ENCODE peak calls at places on chromosomes 3 and 15, in six cellular contexts. J is EH; B is CD8-positive, alpha-beta memory T cell; O is GM12892; Z is ELR; L is fibroblast of the aortic adventitia. N is an unnamed sample.

GRCh38 chr15:73361331-73361730 is 7.4 kb downstream of the HCN4 start:
- DNase-seq in Z (no peak), B (no peak), J (no peak), L (no peak), O (no peak), N (no peak)

GRCh38 chr3:11847607-11848006 is 922 bp upstream of the TAMM41 start:
- DNase-seq in O (no peak), L (no peak), J (no peak), B (no peak), Z (no peak), N (no peak)

GRCh38 chr3:193879099-193879863 is 256.7 kb upstream of the HES1 start:
- DNase-seq in J (no peak), O (no peak), L (no peak), B (no peak), Z (no peak), N (no peak)

GRCh38 chr3:40096561-40097506 is 212.7 kb upstream of the EIF1B start:
- DNase-seq in J (peak), O (no peak), L (peak), B (no peak), Z (no peak), N (peak)

GRCh38 chr3:41162981-41163380 is 36.3 kb upstream of the CTNNB1 start:
- DNase-seq in J (no peak), L (no peak), B (no peak), Z (no peak), O (no peak), N (no peak)

GRCh38 chr3:147509444-147509843 is 100.3 kb downstream of the ZIC1 start:
- DNase-seq in O (no peak), Z (no peak), L (peak), B (no peak), J (no peak), N (no peak)

GRCh38 chr15:36605626-36606263 is 26.3 kb downstream of the CDIN1 start:
- DNase-seq in L (no peak), O (no peak), J (no peak), B (no peak), Z (no peak), N (no peak)

GRCh38 chr3:170040283-170040907 is 2.6 kb downstream of the GPR160 start:
- DNase-seq in J (no peak), B (no peak), L (no peak), O (no peak), Z (no peak), N (no peak)

GRCh38 chr3:183085634-183086390 is 13.5 kb downstream of the MCCC1 start:
- DNase-seq in J (peak), L (no peak), B (peak), O (no peak), Z (peak), N (peak)

GRCh38 chr3:56309465-56309864 is 158.8 kb downstream of the ERC2 start:
- DNase-seq in Z (no peak), O (no peak), B (no peak), J (no peak), L (no peak), N (no peak)

GRCh38 chr3:107897471-107898180 is 193.2 kb downstream of the CD47 start:
- DNase-seq in O (no peak), B (no peak), Z (peak), L (no peak), J (peak), N (peak)

GRCh38 chr3:14884665-14885064 is 62.7 kb upstream of the NR2C2 start:
- DNase-seq in J (no peak), O (no peak), Z (no peak), L (no peak), B (no peak), N (no peak)

GRCh38 chr15:100733088-100733487 is 130.7 kb downstream of the ASB7 start:
- DNase-seq in J (peak), B (no peak), L (peak), O (no peak), Z (peak), N (peak)

GRCh38 chr3:172707967-172708366 is 2.9 kb downstream of the NCEH1 start:
- DNase-seq in L (peak), J (peak), Z (peak), O (no peak), B (no peak), N (peak)

GRCh38 chr3:46397111-46397510 is 9.8 kb downstream of the CCR5AS start:
- DNase-seq in Z (no peak), B (no peak), J (no peak), O (no peak), L (no peak), N (no peak)

GRCh38 chr3:71582612-71583568 is 638 bp downstream of the FOXP1 start:
- DNase-seq in O (no peak), B (peak), L (peak), J (peak), Z (peak), N (peak)

GRCh38 chr3:123611077-123611476 is 26.2 kb upstream of the HACD2 start:
- DNase-seq in Z (no peak), O (no peak), B (no peak), L (no peak), J (no peak), N (no peak)

GRCh38 chr15:85614059-85614458 is 180.7 kb downstream of the KLHL25 start:
- DNase-seq in L (peak), J (peak), Z (no peak), B (no peak), O (no peak), N (no peak)

GRCh38 chr3:14298442-14298841 is 104.0 kb upstream of the SLC6A6 start:
- DNase-seq in L (no peak), J (no peak), O (no peak), B (no peak), Z (no peak), N (no peak)

GRCh38 chr15:49462242-49462641 is 39.2 kb downstream of the FGF7 start:
- DNase-seq in Z (no peak), O (no peak), B (no peak), L (peak), J (no peak), N (no peak)